ENCODE peak calls at places on chromosomes 6 and 20, in four cellular contexts. G is T-helper 17 cell; Y is activated naive CD8-positive, alpha-beta T cell treated with anti-CD3 and anti-CD28 coated beads, Interleukin-2, amount 50 U/mL, for 24 hours; C is Ammon's horn. H is an unnamed sample.

GRCh38 chr20:52893498-52893897 is 78.7 kb upstream of the TSHZ2 start:
- DNase-seq in G (no peak), Y (no peak), C (no peak), H (no peak)

GRCh38 chr6:139648430-139649000 is 274.1 kb upstream of the CITED2 start:
- DNase-seq in G (no peak), Y (no peak), C (peak), H (no peak)

GRCh38 chr6:39520943-39521342 is 198.4 kb upstream of the KCNK16 start:
- DNase-seq in G (no peak), Y (no peak), C (no peak), H (no peak)

GRCh38 chr20:32752458-32753250 is 9.4 kb upstream of the COMMD7 start:
- DNase-seq in G (no peak), Y (no peak), C (no peak), H (no peak)

GRCh38 chr6:4693158-4693557 is 83.0 kb upstream of the CDYL start:
- DNase-seq in G (no peak), Y (no peak), C (peak), H (no peak)

GRCh38 chr20:39874049-39874893 is 814.8 kb downstream of the MAFB start:
- DNase-seq in G (no peak), Y (peak), C (peak), H (no peak)

GRCh38 chr6:25486580-25486979 is 165.4 kb upstream of the SCGN start:
- DNase-seq in G (no peak), Y (no peak), C (no peak), H (no peak)

GRCh38 chr6:144953552-144954240 is 668.6 kb downstream of the UTRN start:
- DNase-seq in G (no peak), Y (no peak), C (no peak), H (no peak)

GRCh38 chr6:36604090-36605060 is 10.2 kb downstream of the SRSF3 start:
- DNase-seq in G (no peak), Y (no peak), C (no peak), H (no peak)

GRCh38 chr6:14373648-14374437 is 256.3 kb downstream of the CD83 start:
- DNase-seq in G (no peak), Y (no peak), C (no peak), H (no peak)

GRCh38 chr6:129748212-129748900 is 38.4 kb upstream of the ARHGAP18 start:
- DNase-seq in G (peak), Y (peak), C (no peak), H (peak)

GRCh38 chr6:33936911-33937310 is 133.1 kb upstream of the MLN start:
- DNase-seq in G (no peak), Y (no peak), C (no peak), H (no peak)

GRCh38 chr6:3226422-3227362 is 761 bp downstream of the TUBB2B start:
- DNase-seq in G (no peak), Y (peak), C (peak), H (no peak)

GRCh38 chr20:3612795-3613560 is 50.2 kb downstream of the GFRA4 start:
- DNase-seq in G (no peak), Y (no peak), C (no peak), H (no peak)

GRCh38 chr6:169215201-169215661 is 38.4 kb downstream of the THBS2 start:
- DNase-seq in G (no peak), Y (no peak), C (no peak), H (no peak)

GRCh38 chr6:126396131-126396530 is 56.2 kb downstream of the CENPW start:
- DNase-seq in G (no peak), Y (no peak), C (no peak), H (no peak)

GRCh38 chr20:38305541-38305940 is 1.6 kb downstream of the BPI start:
- DNase-seq in G (no peak), Y (no peak), C (no peak), H (no peak)

GRCh38 chr6:72530152-72530551 is 91.7 kb upstream of the KCNQ5 start:
- DNase-seq in G (no peak), Y (no peak), C (no peak), H (no peak)

GRCh38 chr20:53914091-53914860 is 156.1 kb downstream of the BCAS1 start:
- DNase-seq in G (no peak), Y (no peak), C (peak), H (no peak)

GRCh38 chr6:106122941-106123337 is 36.8 kb downstream of the PRDM1 start:
- DNase-seq in G (no peak), Y (no peak), C (no peak), H (no peak)

GRCh38 chr6:157079774-157080173 is 243.5 kb downstream of the TMEM242 start:
- DNase-seq in G (no peak), Y (no peak), C (no peak), H (no peak)

GRCh38 chr6:118712955-118713354 is 61.6 kb upstream of the CEP85L start:
- DNase-seq in G (no peak), Y (no peak), C (peak), H (no peak)

GRCh38 chr6:159973951-159974350 is 5.1 kb downstream of the IGF2R start:
- DNase-seq in G (no peak), Y (no peak), C (no peak), H (no peak)

GRCh38 chr20:43492101-43492500 is 15.4 kb upstream of the L3MBTL1 start:
- DNase-seq in G (no peak), Y (no peak), C (no peak), H (no peak)

GRCh38 chr20:54510546-54511129 is 35.2 kb downstream of the DOK5 start:
- DNase-seq in G (no peak), Y (no peak), C (peak), H (no peak)

GRCh38 chr6:11381801-11382513 is 149.5 kb upstream of the NEDD9 start:
- DNase-seq in G (peak), Y (peak), C (peak), H (peak)

GRCh38 chr6:40611912-40612311 is 24.7 kb upstream of the LRFN2 start:
- DNase-seq in G (no peak), Y (no peak), C (peak), H (no peak)

GRCh38 chr6:93035756-93036155 is 383.6 kb downstream of the EPHA7 start:
- DNase-seq in G (no peak), Y (no peak), C (no peak), H (no peak)

GRCh38 chr20:4989570-4989969 is 11.7 kb downstream of the SLC23A2 start:
- DNase-seq in G (no peak), Y (peak), C (no peak), H (no peak)

GRCh38 chr6:22399693-22400092 is 102.9 kb upstream of the PRL start:
- DNase-seq in G (no peak), Y (no peak), C (no peak), H (no peak)

GRCh38 chr6:156777577-156777865 is 343 bp downstream of the ARID1B start:
- DNase-seq in G (no peak), Y (no peak), C (no peak), H (no peak)

GRCh38 chr6:106520711-106521367 is 108.5 kb downstream of the RTN4IP1 start:
- DNase-seq in G (peak), Y (peak), C (no peak), H (peak)

GRCh38 chr20:11935754-11936551 is 18.3 kb downstream of the BTBD3 start:
- DNase-seq in G (no peak), Y (no peak), C (no peak), H (no peak)

GRCh38 chr6:112986270-112986669 is 639.1 kb downstream of the RFPL4B start:
- DNase-seq in G (no peak), Y (no peak), C (no peak), H (no peak)

H was measured in CD8-positive, alpha-beta memory T cell.